ENCODE peak calls at places on chromosomes 12 and 14, in six cellular contexts. One of them, this sample, is unnamed.
A peak's percentile ranks its signal among the peaks of the same experiment; 100 is the strongest.

GRCh38 chr14:77315115-77315944 is 5.4 kb downstream of the POMT2 start:
- DNase-seq in fibroblast of the aortic adventitia: no peak
- DNase-seq in GM20000: no peak
- DNase-seq in CD8-positive, alpha-beta memory T cell: no peak
- DNase-seq in AG04449: no peak
- DNase-seq in astrocyte of the cerebellum: no peak
- DNase-seq in this sample: no peak

GRCh38 chr12:110039085-110039807 is 9.1 kb downstream of the C12orf76 start:
- DNase-seq in fibroblast of the aortic adventitia: peak; percentile 96
- DNase-seq in GM20000: no peak
- DNase-seq in CD8-positive, alpha-beta memory T cell: no peak
- DNase-seq in AG04449: peak; percentile 91
- DNase-seq in astrocyte of the cerebellum: peak; percentile 84
- DNase-seq in this sample: peak; percentile 94

GRCh38 chr12:85310456-85311076 is 30.5 kb downstream of the ALX1 start:
- DNase-seq in fibroblast of the aortic adventitia: peak; percentile 36
- DNase-seq in GM20000: no peak
- DNase-seq in CD8-positive, alpha-beta memory T cell: no peak
- DNase-seq in AG04449: no peak
- DNase-seq in astrocyte of the cerebellum: peak; percentile 11
- DNase-seq in this sample: peak; percentile 51

GRCh38 chr14:86654558-86655184 is 1124.7 kb downstream of the FLRT2 start:
- DNase-seq in fibroblast of the aortic adventitia: peak; percentile 27
- DNase-seq in GM20000: no peak
- DNase-seq in CD8-positive, alpha-beta memory T cell: peak; percentile 7
- DNase-seq in AG04449: no peak
- DNase-seq in astrocyte of the cerebellum: peak; percentile 6
- DNase-seq in this sample: peak; percentile 67

GRCh38 chr14:103227076-103227475 is 103.8 kb downstream of the TNFAIP2 start:
- DNase-seq in fibroblast of the aortic adventitia: no peak
- DNase-seq in GM20000: no peak
- DNase-seq in CD8-positive, alpha-beta memory T cell: no peak
- DNase-seq in AG04449: no peak
- DNase-seq in astrocyte of the cerebellum: no peak
- DNase-seq in this sample: no peak

GRCh38 chr14:36430169-36430568 is 89.9 kb downstream of the NKX2-1 start:
- DNase-seq in fibroblast of the aortic adventitia: no peak
- DNase-seq in GM20000: no peak
- DNase-seq in CD8-positive, alpha-beta memory T cell: no peak
- DNase-seq in AG04449: no peak
- DNase-seq in astrocyte of the cerebellum: no peak
- DNase-seq in this sample: no peak

GRCh38 chr12:107091381-107091780 is 2.0 kb downstream of the CRY1 start:
- DNase-seq in fibroblast of the aortic adventitia: peak; percentile 90
- DNase-seq in GM20000: no peak
- DNase-seq in CD8-positive, alpha-beta memory T cell: no peak
- DNase-seq in AG04449: no peak
- DNase-seq in astrocyte of the cerebellum: peak; percentile 31
- DNase-seq in this sample: peak; percentile 53

GRCh38 chr14:30214014-30214413 is 286.4 kb upstream of the PRKD1 start:
- DNase-seq in fibroblast of the aortic adventitia: no peak
- DNase-seq in GM20000: no peak
- DNase-seq in CD8-positive, alpha-beta memory T cell: no peak
- DNase-seq in AG04449: no peak
- DNase-seq in astrocyte of the cerebellum: no peak
- DNase-seq in this sample: peak; percentile 57

GRCh38 chr12:117124421-117125274 is 25.4 kb upstream of the TESC start:
- DNase-seq in fibroblast of the aortic adventitia: no peak
- DNase-seq in GM20000: no peak
- DNase-seq in CD8-positive, alpha-beta memory T cell: no peak
- DNase-seq in AG04449: no peak
- DNase-seq in astrocyte of the cerebellum: no peak
- DNase-seq in this sample: no peak

GRCh38 chr14:39431416-39432178 is 636 bp downstream of the FBXO33 start:
- DNase-seq in fibroblast of the aortic adventitia: peak; percentile 22
- DNase-seq in GM20000: peak; percentile 35
- DNase-seq in CD8-positive, alpha-beta memory T cell: peak; percentile 34
- DNase-seq in AG04449: no peak
- DNase-seq in astrocyte of the cerebellum: no peak
- DNase-seq in this sample: peak; percentile 37

GRCh38 chr12:26921886-26922285 is 15.9 kb downstream of the INTS13 start:
- DNase-seq in fibroblast of the aortic adventitia: no peak
- DNase-seq in GM20000: no peak
- DNase-seq in CD8-positive, alpha-beta memory T cell: no peak
- DNase-seq in AG04449: no peak
- DNase-seq in astrocyte of the cerebellum: no peak
- DNase-seq in this sample: no peak

GRCh38 chr14:51540364-51540763 is 111.3 kb upstream of the FRMD6 start:
- DNase-seq in fibroblast of the aortic adventitia: peak; percentile 34
- DNase-seq in GM20000: no peak
- DNase-seq in CD8-positive, alpha-beta memory T cell: no peak
- DNase-seq in AG04449: no peak
- DNase-seq in astrocyte of the cerebellum: no peak
- DNase-seq in this sample: peak; percentile 66

GRCh38 chr12:42893802-42894201 is 304.3 kb upstream of the PRICKLE1 start:
- DNase-seq in fibroblast of the aortic adventitia: no peak
- DNase-seq in GM20000: no peak
- DNase-seq in CD8-positive, alpha-beta memory T cell: no peak
- DNase-seq in AG04449: no peak
- DNase-seq in astrocyte of the cerebellum: no peak
- DNase-seq in this sample: peak; percentile 21

GRCh38 chr14:100587763-100588411 is 670 bp upstream of the BEGAIN start:
- DNase-seq in fibroblast of the aortic adventitia: peak; percentile 17
- DNase-seq in GM20000: no peak
- DNase-seq in CD8-positive, alpha-beta memory T cell: no peak
- DNase-seq in AG04449: no peak
- DNase-seq in astrocyte of the cerebellum: no peak
- DNase-seq in this sample: no peak

GRCh38 chr14:22319526-22320352 is 269.3 kb downstream of the DAD1 start:
- DNase-seq in fibroblast of the aortic adventitia: peak; percentile 73
- DNase-seq in GM20000: peak; percentile 41
- DNase-seq in CD8-positive, alpha-beta memory T cell: no peak
- DNase-seq in AG04449: no peak
- DNase-seq in astrocyte of the cerebellum: no peak
- DNase-seq in this sample: peak; percentile 88

GRCh38 chr12:31557707-31558106 is 33.2 kb downstream of the DENND5B start:
- DNase-seq in fibroblast of the aortic adventitia: no peak
- DNase-seq in GM20000: no peak
- DNase-seq in CD8-positive, alpha-beta memory T cell: no peak
- DNase-seq in AG04449: no peak
- DNase-seq in astrocyte of the cerebellum: no peak
- DNase-seq in this sample: no peak

GRCh38 chr12:59620326-59620725 is 24.5 kb downstream of the SLC16A7 start:
- DNase-seq in fibroblast of the aortic adventitia: no peak
- DNase-seq in GM20000: no peak
- DNase-seq in CD8-positive, alpha-beta memory T cell: no peak
- DNase-seq in AG04449: no peak
- DNase-seq in astrocyte of the cerebellum: no peak
- DNase-seq in this sample: no peak

GRCh38 chr14:95519699-95520098 is 3.2 kb upstream of the SYNE3 start:
- DNase-seq in fibroblast of the aortic adventitia: peak; percentile 92
- DNase-seq in GM20000: peak; percentile 53
- DNase-seq in CD8-positive, alpha-beta memory T cell: peak; percentile 42
- DNase-seq in AG04449: no peak
- DNase-seq in astrocyte of the cerebellum: no peak
- DNase-seq in this sample: peak; percentile 79

GRCh38 chr12:130715996-130716917 is at the start of gene RIMBP2:
- DNase-seq in fibroblast of the aortic adventitia: peak; percentile 23
- DNase-seq in GM20000: no peak
- DNase-seq in CD8-positive, alpha-beta memory T cell: no peak
- DNase-seq in AG04449: no peak
- DNase-seq in astrocyte of the cerebellum: no peak
- DNase-seq in this sample: peak; percentile 45

GRCh38 chr12:46907791-46908190 is 82.0 kb upstream of the SLC38A4 start:
- DNase-seq in fibroblast of the aortic adventitia: no peak
- DNase-seq in GM20000: no peak
- DNase-seq in CD8-positive, alpha-beta memory T cell: no peak
- DNase-seq in AG04449: no peak
- DNase-seq in astrocyte of the cerebellum: no peak
- DNase-seq in this sample: no peak

GRCh38 chr12:11753826-11754225 is 104.4 kb downstream of the ETV6 start:
- DNase-seq in fibroblast of the aortic adventitia: no peak
- DNase-seq in GM20000: no peak
- DNase-seq in CD8-positive, alpha-beta memory T cell: no peak
- DNase-seq in AG04449: no peak
- DNase-seq in astrocyte of the cerebellum: no peak
- DNase-seq in this sample: no peak

GRCh38 chr12:122190842-122191668 is 8.1 kb downstream of the LRRC43 start:
- DNase-seq in fibroblast of the aortic adventitia: peak; percentile 66
- DNase-seq in GM20000: peak; percentile 88
- DNase-seq in CD8-positive, alpha-beta memory T cell: peak; percentile 58
- DNase-seq in AG04449: no peak
- DNase-seq in astrocyte of the cerebellum: peak; percentile 16
- DNase-seq in this sample: peak; percentile 73

GRCh38 chr14:88256997-88257755 is 65.9 kb downstream of the KCNK10 start:
- DNase-seq in fibroblast of the aortic adventitia: no peak
- DNase-seq in GM20000: no peak
- DNase-seq in CD8-positive, alpha-beta memory T cell: no peak
- DNase-seq in AG04449: no peak
- DNase-seq in astrocyte of the cerebellum: peak; percentile 36
- DNase-seq in this sample: no peak

GRCh38 chr14:68507544-68508081 is 285.3 kb downstream of the ZFP36L1 start:
- DNase-seq in fibroblast of the aortic adventitia: no peak
- DNase-seq in GM20000: no peak
- DNase-seq in CD8-positive, alpha-beta memory T cell: peak; percentile 20
- DNase-seq in AG04449: no peak
- DNase-seq in astrocyte of the cerebellum: no peak
- DNase-seq in this sample: no peak

GRCh38 chr12:6074979-6075585 is 49.4 kb downstream of the VWF start:
- DNase-seq in fibroblast of the aortic adventitia: no peak
- DNase-seq in GM20000: no peak
- DNase-seq in CD8-positive, alpha-beta memory T cell: no peak
- DNase-seq in AG04449: no peak
- DNase-seq in astrocyte of the cerebellum: no peak
- DNase-seq in this sample: no peak

GRCh38 chr12:23662966-23663365 is 286.5 kb downstream of the SOX5 start:
- DNase-seq in fibroblast of the aortic adventitia: no peak
- DNase-seq in GM20000: no peak
- DNase-seq in CD8-positive, alpha-beta memory T cell: no peak
- DNase-seq in AG04449: no peak
- DNase-seq in astrocyte of the cerebellum: no peak
- DNase-seq in this sample: peak; percentile 1

GRCh38 chr12:69676257-69677012 is 22.7 kb downstream of the BEST3 start:
- DNase-seq in fibroblast of the aortic adventitia: no peak
- DNase-seq in GM20000: no peak
- DNase-seq in CD8-positive, alpha-beta memory T cell: no peak
- DNase-seq in AG04449: no peak
- DNase-seq in astrocyte of the cerebellum: no peak
- DNase-seq in this sample: peak; percentile 24

GRCh38 chr14:96001866-96002510 is 37.2 kb upstream of the C14orf132 start:
- DNase-seq in fibroblast of the aortic adventitia: no peak
- DNase-seq in GM20000: no peak
- DNase-seq in CD8-positive, alpha-beta memory T cell: no peak
- DNase-seq in AG04449: no peak
- DNase-seq in astrocyte of the cerebellum: no peak
- DNase-seq in this sample: peak; percentile 20

GRCh38 chr14:103528158-103528511 is 861 bp upstream of the TRMT61A start:
- DNase-seq in fibroblast of the aortic adventitia: peak; percentile 27
- DNase-seq in GM20000: no peak
- DNase-seq in CD8-positive, alpha-beta memory T cell: no peak
- DNase-seq in AG04449: no peak
- DNase-seq in astrocyte of the cerebellum: no peak
- DNase-seq in this sample: no peak

GRCh38 chr14:53711205-53711604 is 245.4 kb downstream of the BMP4 start:
- DNase-seq in fibroblast of the aortic adventitia: no peak
- DNase-seq in GM20000: no peak
- DNase-seq in CD8-positive, alpha-beta memory T cell: no peak
- DNase-seq in AG04449: no peak
- DNase-seq in astrocyte of the cerebellum: no peak
- DNase-seq in this sample: no peak

GRCh38 chr12:113359133-113359938 is 949 bp downstream of the PLBD2 start:
- DNase-seq in fibroblast of the aortic adventitia: peak; percentile 56
- DNase-seq in GM20000: no peak
- DNase-seq in CD8-positive, alpha-beta memory T cell: no peak
- DNase-seq in AG04449: no peak
- DNase-seq in astrocyte of the cerebellum: no peak
- DNase-seq in this sample: no peak

GRCh38 chr12:79073506-79073905 is 208.9 kb downstream of the SYT1 start:
- DNase-seq in fibroblast of the aortic adventitia: no peak
- DNase-seq in GM20000: no peak
- DNase-seq in CD8-positive, alpha-beta memory T cell: no peak
- DNase-seq in AG04449: no peak
- DNase-seq in astrocyte of the cerebellum: no peak
- DNase-seq in this sample: no peak

GRCh38 chr14:56219666-56220413 is 101.6 kb downstream of the PELI2 start:
- DNase-seq in fibroblast of the aortic adventitia: peak; percentile 15
- DNase-seq in GM20000: no peak
- DNase-seq in CD8-positive, alpha-beta memory T cell: no peak
- DNase-seq in AG04449: no peak
- DNase-seq in astrocyte of the cerebellum: no peak
- DNase-seq in this sample: no peak

GRCh38 chr14:23430733-23431105 is 4.7 kb downstream of the MYH7 start:
- DNase-seq in fibroblast of the aortic adventitia: no peak
- DNase-seq in GM20000: no peak
- DNase-seq in CD8-positive, alpha-beta memory T cell: no peak
- DNase-seq in AG04449: no peak
- DNase-seq in astrocyte of the cerebellum: no peak
- DNase-seq in this sample: peak; percentile 14

GRCh38 chr14:86938356-86938755 is 1054.6 kb downstream of the GALC start:
- DNase-seq in fibroblast of the aortic adventitia: no peak
- DNase-seq in GM20000: no peak
- DNase-seq in CD8-positive, alpha-beta memory T cell: no peak
- DNase-seq in AG04449: no peak
- DNase-seq in astrocyte of the cerebellum: no peak
- DNase-seq in this sample: no peak

GRCh38 chr14:58636129-58636528 is 1.6 kb upstream of the DACT1 start:
- DNase-seq in fibroblast of the aortic adventitia: no peak
- DNase-seq in GM20000: no peak
- DNase-seq in CD8-positive, alpha-beta memory T cell: no peak
- DNase-seq in AG04449: no peak
- DNase-seq in astrocyte of the cerebellum: no peak
- DNase-seq in this sample: no peak

This sample was measured in choroid plexus epithelial cell.